ENCODE peak calls at places on chromosomes 5 and 9, in four cellular contexts. One of them, this sample, is unnamed. For H3K4me1 and H3K27me3, the result is how much of the 10 kb centered on the place peaks cover.

GRCh38 chr5:98309785-98310566 is 463.5 kb upstream of the RGMB start:
- DNase-seq in RWPE2: peak
- DNase-seq in left ventricle myocardium inferior: no peak
- DNase-seq in effector memory CD4-positive, alpha-beta T cell: no peak
- DNase-seq in this sample: no peak

GRCh38 chr9:134460206-134460605 is 134.0 kb downstream of the RXRA start:
- DNase-seq in RWPE2: no peak
- DNase-seq in left ventricle myocardium inferior: no peak
- DNase-seq in effector memory CD4-positive, alpha-beta T cell: no peak
- DNase-seq in this sample: no peak

GRCh38 chr9:127875306-127875966 is 2.0 kb downstream of the AK1 start:
- DNase-seq in RWPE2: peak
- DNase-seq in left ventricle myocardium inferior: no peak
- DNase-seq in effector memory CD4-positive, alpha-beta T cell: no peak
- DNase-seq in this sample: no peak

GRCh38 chr9:136757328-136757727 is 715 bp downstream of the LCN8 start:
- DNase-seq in RWPE2: no peak
- DNase-seq in left ventricle myocardium inferior: no peak
- DNase-seq in effector memory CD4-positive, alpha-beta T cell: no peak
- DNase-seq in this sample: no peak

GRCh38 chr5:109920736-109921135 is 231.0 kb downstream of the MAN2A1 start:
- DNase-seq in RWPE2: no peak
- DNase-seq in left ventricle myocardium inferior: no peak
- DNase-seq in effector memory CD4-positive, alpha-beta T cell: no peak
- DNase-seq in this sample: no peak

GRCh38 chr5:36655171-36655570 is 48.8 kb downstream of the SLC1A3 start:
- DNase-seq in RWPE2: no peak
- DNase-seq in left ventricle myocardium inferior: no peak
- DNase-seq in effector memory CD4-positive, alpha-beta T cell: no peak
- DNase-seq in this sample: no peak

GRCh38 chr5:34658023-34658422 is 1.9 kb downstream of the RAI14 start:
- DNase-seq in RWPE2: no peak
- DNase-seq in left ventricle myocardium inferior: no peak
- DNase-seq in effector memory CD4-positive, alpha-beta T cell: no peak
- DNase-seq in this sample: no peak

GRCh38 chr9:111661802-111662491 is 542 bp downstream of the GNG10 start:
- DNase-seq in RWPE2: no peak
- DNase-seq in left ventricle myocardium inferior: peak
- DNase-seq in effector memory CD4-positive, alpha-beta T cell: no peak
- DNase-seq in this sample: peak

GRCh38 chr5:231661-232060 is 13.5 kb downstream of the SDHA start:
- DNase-seq in RWPE2: no peak
- DNase-seq in left ventricle myocardium inferior: no peak
- DNase-seq in effector memory CD4-positive, alpha-beta T cell: no peak
- DNase-seq in this sample: no peak

GRCh38 chr5:158737536-158738027 is 362.1 kb downstream of the EBF1 start:
- DNase-seq in RWPE2: no peak
- DNase-seq in left ventricle myocardium inferior: no peak
- DNase-seq in effector memory CD4-positive, alpha-beta T cell: no peak
- DNase-seq in this sample: no peak

GRCh38 chr9:108521063-108521462 is 334.7 kb downstream of the ACTL7B start:
- DNase-seq in RWPE2: no peak
- DNase-seq in left ventricle myocardium inferior: no peak
- DNase-seq in effector memory CD4-positive, alpha-beta T cell: no peak
- DNase-seq in this sample: no peak

GRCh38 chr5:177445052-177446016 is 1.3 kb upstream of the PRR7 start:
- DNase-seq in RWPE2: no peak
- DNase-seq in left ventricle myocardium inferior: no peak
- DNase-seq in effector memory CD4-positive, alpha-beta T cell: peak
- DNase-seq in this sample: no peak

GRCh38 chr9:110329676-110330235 is 7.9 kb downstream of the TXNDC8 start:
- DNase-seq in RWPE2: no peak
- DNase-seq in left ventricle myocardium inferior: no peak
- DNase-seq in effector memory CD4-positive, alpha-beta T cell: no peak
- DNase-seq in this sample: no peak

GRCh38 chr5:138668451-138668850 is 84.8 kb upstream of the CTNNA1 start:
- DNase-seq in RWPE2: no peak
- DNase-seq in left ventricle myocardium inferior: peak
- DNase-seq in effector memory CD4-positive, alpha-beta T cell: peak
- DNase-seq in this sample: no peak

GRCh38 chr5:34716986-34717385 is 60.9 kb downstream of the RAI14 start:
- DNase-seq in RWPE2: no peak
- DNase-seq in left ventricle myocardium inferior: no peak
- DNase-seq in effector memory CD4-positive, alpha-beta T cell: no peak
- DNase-seq in this sample: no peak

GRCh38 chr9:87336914-87337333 is 160.7 kb upstream of the DAPK1 start:
- DNase-seq in RWPE2: no peak
- DNase-seq in left ventricle myocardium inferior: no peak
- DNase-seq in effector memory CD4-positive, alpha-beta T cell: no peak
- DNase-seq in this sample: no peak

GRCh38 chr9:107749787-107750444 is 260.3 kb upstream of the KLF4 start:
- DNase-seq in RWPE2: peak
- DNase-seq in left ventricle myocardium inferior: peak
- DNase-seq in effector memory CD4-positive, alpha-beta T cell: no peak
- DNase-seq in this sample: peak

GRCh38 chr5:123367739-123368138 is 55.5 kb downstream of the CEP120 start:
- DNase-seq in RWPE2: no peak
- DNase-seq in left ventricle myocardium inferior: no peak
- DNase-seq in effector memory CD4-positive, alpha-beta T cell: no peak
- DNase-seq in this sample: no peak

GRCh38 chr5:180658774-180659564 is 9.6 kb upstream of the FLT4 start:
- DNase-seq in RWPE2: no peak
- DNase-seq in left ventricle myocardium inferior: peak
- DNase-seq in effector memory CD4-positive, alpha-beta T cell: no peak
- DNase-seq in this sample: no peak

GRCh38 chr9:136519263-136520052 is 26.4 kb downstream of the NOTCH1 start:
- DNase-seq in RWPE2: no peak
- DNase-seq in left ventricle myocardium inferior: no peak
- DNase-seq in effector memory CD4-positive, alpha-beta T cell: no peak
- DNase-seq in this sample: no peak

GRCh38 chr9:123637596-123637939 is 281.6 kb downstream of the CRB2 start:
- DNase-seq in RWPE2: no peak
- DNase-seq in left ventricle myocardium inferior: no peak
- DNase-seq in effector memory CD4-positive, alpha-beta T cell: no peak
- DNase-seq in this sample: no peak

GRCh38 chr9:108972626-108973209 is 38.5 kb downstream of the ABITRAM start:
- DNase-seq in RWPE2: no peak
- DNase-seq in left ventricle myocardium inferior: no peak
- DNase-seq in effector memory CD4-positive, alpha-beta T cell: no peak
- DNase-seq in this sample: no peak

GRCh38 chr9:122498883-122499288 is 11.7 kb upstream of the OR1J2 start:
- DNase-seq in RWPE2: no peak
- DNase-seq in left ventricle myocardium inferior: no peak
- DNase-seq in effector memory CD4-positive, alpha-beta T cell: no peak
- DNase-seq in this sample: no peak

GRCh38 chr5:134203630-134204029 is 22.2 kb downstream of the PPP2CA start:
- DNase-seq in RWPE2: no peak
- DNase-seq in left ventricle myocardium inferior: no peak
- DNase-seq in effector memory CD4-positive, alpha-beta T cell: no peak
- DNase-seq in this sample: no peak

GRCh38 chr5:149471406-149472183 is 79.6 kb downstream of the CSNK1A1 start:
- DNase-seq in RWPE2: no peak
- DNase-seq in left ventricle myocardium inferior: peak
- DNase-seq in effector memory CD4-positive, alpha-beta T cell: no peak
- DNase-seq in this sample: no peak

GRCh38 chr5:93874080-93874479 is 132.7 kb upstream of the POU5F2 start:
- DNase-seq in RWPE2: no peak
- DNase-seq in left ventricle myocardium inferior: no peak
- DNase-seq in effector memory CD4-positive, alpha-beta T cell: no peak
- DNase-seq in this sample: no peak

GRCh38 chr5:136018814-136019777 is 9.7 kb upstream of the TGFBI start:
- DNase-seq in RWPE2: no peak
- DNase-seq in left ventricle myocardium inferior: no peak
- DNase-seq in effector memory CD4-positive, alpha-beta T cell: no peak
- DNase-seq in this sample: peak

GRCh38 chr5:36573441-36573840 is 33.0 kb upstream of the SLC1A3 start:
- DNase-seq in RWPE2: no peak
- DNase-seq in left ventricle myocardium inferior: no peak
- DNase-seq in effector memory CD4-positive, alpha-beta T cell: no peak
- DNase-seq in this sample: no peak

GRCh38 chr9:92561374-92562329 is 25.9 kb upstream of the ECM2 start:
- DNase-seq in RWPE2: no peak
- DNase-seq in left ventricle myocardium inferior: no peak
- DNase-seq in effector memory CD4-positive, alpha-beta T cell: no peak
- DNase-seq in this sample: no peak

GRCh38 chr5:113330533-113331200 is 104.1 kb downstream of the TSSK1B start:
- DNase-seq in RWPE2: no peak
- DNase-seq in left ventricle myocardium inferior: peak
- DNase-seq in effector memory CD4-positive, alpha-beta T cell: no peak
- DNase-seq in this sample: no peak

GRCh38 chr9:121778252-121779225 is 127.1 kb downstream of the DAB2IP start:
- DNase-seq in RWPE2: no peak
- DNase-seq in left ventricle myocardium inferior: no peak
- DNase-seq in effector memory CD4-positive, alpha-beta T cell: no peak
- DNase-seq in this sample: no peak

GRCh38 chr5:98497391-98497790 is 276.1 kb upstream of the RGMB start:
- DNase-seq in RWPE2: no peak
- DNase-seq in left ventricle myocardium inferior: no peak
- DNase-seq in effector memory CD4-positive, alpha-beta T cell: no peak
- DNase-seq in this sample: no peak

GRCh38 chr9:136349546-136349945 is 14.0 kb downstream of the DNLZ start:
- DNase-seq in RWPE2: no peak
- DNase-seq in left ventricle myocardium inferior: no peak
- DNase-seq in effector memory CD4-positive, alpha-beta T cell: no peak
- DNase-seq in this sample: no peak

GRCh38 chr9:21070171-21070571 is 7.6 kb downstream of the IFNB1 start:
- DNase-seq in RWPE2: no peak
- DNase-seq in left ventricle myocardium inferior: no peak
- DNase-seq in effector memory CD4-positive, alpha-beta T cell: no peak
- DNase-seq in this sample: peak

GRCh38 chr9:36118706-36119105 is 17.8 kb upstream of the GLIPR2 start:
- DNase-seq in RWPE2: no peak
- DNase-seq in left ventricle myocardium inferior: no peak
- DNase-seq in effector memory CD4-positive, alpha-beta T cell: no peak
- DNase-seq in this sample: no peak

GRCh38 chr9:95143591-95144561 is 173.6 kb downstream of the FANCC start:
- DNase-seq in RWPE2: no peak
- DNase-seq in left ventricle myocardium inferior: peak
- DNase-seq in effector memory CD4-positive, alpha-beta T cell: no peak
- DNase-seq in this sample: no peak

GRCh38 chr5:173458819-173459218 is 130.6 kb upstream of the STC2 start:
- DNase-seq in RWPE2: no peak
- DNase-seq in left ventricle myocardium inferior: no peak
- DNase-seq in effector memory CD4-positive, alpha-beta T cell: no peak
- DNase-seq in this sample: no peak
- H3K4me1 ChIP-seq in RWPE2: under half
- H3K4me1 ChIP-seq in left ventricle myocardium inferior: under half
- H3K4me1 ChIP-seq in effector memory CD4-positive, alpha-beta T cell: under half
- H3K4me1 ChIP-seq in this sample: under half

DNA sequence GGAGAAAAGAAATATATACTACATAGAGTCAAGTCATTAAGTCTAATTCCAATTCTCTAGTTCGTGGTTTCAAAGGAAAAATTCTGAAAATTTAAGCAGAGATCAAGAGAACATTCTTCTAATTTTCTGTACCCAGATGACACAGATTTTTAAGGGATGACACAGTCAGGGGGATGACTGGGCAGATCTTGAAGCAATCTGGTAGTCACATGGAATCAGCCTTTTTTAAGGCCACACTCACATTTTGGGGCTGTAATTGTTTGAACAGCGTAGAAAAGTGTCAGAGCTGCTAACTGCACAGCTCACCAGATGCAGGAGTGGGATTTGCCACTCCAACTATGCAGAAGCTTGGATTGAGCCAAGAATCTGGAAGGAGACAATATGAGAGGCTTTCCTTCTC is 20.4 kb downstream of the PDE4D start:
- DNase-seq in RWPE2: no peak
- DNase-seq in left ventricle myocardium inferior: no peak
- DNase-seq in effector memory CD4-positive, alpha-beta T cell: no peak
- DNase-seq in this sample: no peak
- H3K27ac ChIP-seq in RWPE2: no peak
- H3K27ac ChIP-seq in left ventricle myocardium inferior: no peak
- H3K27ac ChIP-seq in effector memory CD4-positive, alpha-beta T cell: no peak
- H3K27ac ChIP-seq in this sample: no peak

DNA sequence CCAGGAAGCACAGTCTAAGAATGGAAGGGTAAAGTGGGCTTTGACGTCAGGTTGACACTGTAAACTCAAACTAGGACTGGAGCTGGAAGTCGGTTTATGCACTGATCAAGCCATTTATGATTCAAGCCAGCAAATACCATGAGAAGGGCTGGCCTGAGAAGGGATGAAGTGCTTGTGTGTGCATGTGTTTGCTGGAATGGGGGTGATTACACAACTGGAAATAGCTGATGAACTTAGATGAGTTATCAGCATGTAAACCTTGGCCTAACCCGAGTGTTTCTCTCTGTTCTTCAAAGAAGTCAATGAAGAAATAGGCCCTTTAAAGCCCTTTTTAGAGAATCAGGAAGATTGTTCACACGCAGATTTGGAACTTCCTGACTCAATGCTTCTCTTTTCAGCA is 287.6 kb downstream of the RFX3 start:
- DNase-seq in RWPE2: no peak
- DNase-seq in left ventricle myocardium inferior: no peak
- DNase-seq in effector memory CD4-positive, alpha-beta T cell: no peak
- DNase-seq in this sample: no peak
- H3K27me3 ChIP-seq in RWPE2: under half
- H3K27me3 ChIP-seq in left ventricle myocardium inferior: under half
- H3K27me3 ChIP-seq in effector memory CD4-positive, alpha-beta T cell: under half
- H3K27me3 ChIP-seq in this sample: under half

DNA sequence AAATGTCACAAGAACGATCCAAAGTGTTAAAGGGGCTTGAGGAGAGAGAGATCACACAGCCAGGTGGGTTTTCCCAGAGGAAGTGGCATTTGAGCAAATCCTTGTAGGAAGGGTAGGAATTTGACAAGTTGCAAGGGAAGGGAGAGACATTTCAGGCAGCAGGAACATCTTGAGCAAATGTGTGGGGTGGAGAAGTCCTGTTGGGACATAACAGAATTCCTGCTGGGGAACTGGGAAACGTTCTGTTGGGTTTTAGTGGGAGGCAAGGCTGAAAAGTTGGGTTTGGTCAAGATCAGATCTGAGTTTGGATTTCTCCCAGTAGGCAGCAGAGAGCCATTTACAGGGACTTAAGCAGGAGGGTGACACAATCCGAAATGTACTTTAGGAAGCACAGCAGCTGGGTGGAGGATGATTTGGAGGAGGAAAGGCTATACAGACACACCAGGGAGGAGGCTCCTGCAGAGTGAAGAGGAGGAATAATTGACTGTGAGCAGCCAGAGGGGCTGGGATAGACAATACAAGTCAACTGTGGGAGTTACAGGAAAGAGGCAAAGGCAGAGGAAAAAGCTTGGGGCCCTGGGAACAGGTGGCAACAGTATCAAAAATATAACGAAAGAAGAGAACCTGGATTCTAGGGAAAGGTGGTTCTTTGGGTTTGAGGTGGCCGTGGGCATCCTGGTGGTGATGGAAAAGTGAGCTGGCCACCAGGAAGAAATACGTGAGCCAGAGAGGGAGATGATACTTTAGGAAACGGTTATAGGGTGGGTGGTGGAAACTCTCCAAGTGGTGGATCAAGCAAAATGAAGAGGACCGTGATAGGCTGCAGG is 3.1 kb upstream of the ZSWIM6 start:
- DNase-seq in RWPE2: no peak
- DNase-seq in left ventricle myocardium inferior: no peak
- DNase-seq in effector memory CD4-positive, alpha-beta T cell: no peak
- DNase-seq in this sample: no peak
- H3K4me1 ChIP-seq in RWPE2: under half
- H3K4me1 ChIP-seq in left ventricle myocardium inferior: under half
- H3K4me1 ChIP-seq in effector memory CD4-positive, alpha-beta T cell: under half
- H3K4me1 ChIP-seq in this sample: under half